ENCODE peak calls at places on chromosomes 5 and 9, in five cellular contexts. D, T, G, L and B are unnamed samples.

GRCh38 chr5:176415240-176416122 is 858 bp downstream of the CLTB start:
- DNase-seq in G (no peak), T (peak), L (peak), D (no peak), B (no peak)

GRCh38 chr9:134190232-134191121 is 26.1 kb upstream of the RNU6ATAC start:
- DNase-seq in G (no peak), L (no peak), T (no peak), D (no peak), B (no peak)

GRCh38 chr5:76765249-76765648 is 49.3 kb downstream of the F2R start:
- DNase-seq in D (no peak), L (no peak), T (no peak), G (no peak), B (no peak)

GRCh38 chr9:99356512-99356971 is 134.5 kb downstream of the SEC61B start:
- DNase-seq in L (no peak), D (no peak), T (no peak), G (no peak), B (no peak)

GRCh38 chr5:134944630-134945029 is 23.1 kb upstream of the CATSPER3 start:
- DNase-seq in D (no peak), T (no peak), G (no peak), L (no peak), B (no peak)

GRCh38 chr5:124894541-124894940 is 148.1 kb upstream of the ZNF608 start:
- DNase-seq in L (no peak), D (no peak), T (no peak), G (no peak), B (no peak)

GRCh38 chr9:6924988-6925563 is 167.3 kb downstream of the KDM4C start:
- DNase-seq in L (no peak), T (no peak), D (no peak), G (no peak), B (no peak)

GRCh38 chr5:39100851-39101396 is 26.7 kb upstream of the RICTOR start:
- DNase-seq in L (no peak), D (no peak), T (peak), G (no peak), B (no peak)

GRCh38 chr9:1709347-1709746 is 305.8 kb upstream of the SMARCA2 start:
- DNase-seq in G (no peak), D (no peak), T (peak), L (peak), B (no peak)

GRCh38 chr5:13939647-13940046 is 4.8 kb downstream of the DNAH5 start:
- DNase-seq in T (no peak), D (no peak), L (no peak), G (no peak), B (no peak)

GRCh38 chr9:75087824-75088645 is at the start of the genes NMRK1 and OSTF1:
- DNase-seq in T (peak), G (peak), L (peak), D (peak), B (peak)